ENCODE peak calls at places on chromosomes 12 and 14, in ten cellular contexts. K is transverse colon, Y is stomach, V is GM12891, R is H54, F is K562, N is A549, D is esophagus muscularis mucosa, J is thyroid gland, S is ovary. I is an unnamed sample.

GRCh38 chr14:21020977-21021545 is 3.8 kb downstream of the NDRG2 start:
- DNase-seq in K (no peak), Y (no peak), V (no peak), R (no peak), F (no peak), N (no peak), D (no peak), J (no peak), S (no peak), I (no peak)

GRCh38 chr12:119578112-119578511 is 15.5 kb upstream of the TMEM233 start:
- DNase-seq in K (no peak), Y (no peak), V (no peak), R (no peak), F (no peak), N (no peak), D (no peak), J (no peak), S (no peak), I (no peak)

GRCh38 chr12:76020281-76020680 is 11.3 kb downstream of the PHLDA1 start:
- DNase-seq in K (peak), Y (peak), V (no peak), R (no peak), F (no peak), N (peak), D (no peak), J (peak), S (no peak), I (no peak)

GRCh38 chr12:7907009-7907408 is 29.0 kb downstream of the SLC2A3 start:
- DNase-seq in K (peak), Y (peak), V (no peak), R (peak), F (peak), N (peak), D (no peak), J (no peak), S (no peak), I (peak)

GRCh38 chr12:52126605-52127578 is 47.4 kb downstream of the SMIM41 start:
- DNase-seq in K (no peak), Y (peak), V (no peak), R (no peak), F (no peak), N (peak), D (peak), J (no peak), S (peak), I (no peak)

GRCh38 chr12:65532744-65533143 is 254.3 kb downstream of the MSRB3 start:
- DNase-seq in K (no peak), Y (no peak), V (no peak), R (peak), F (no peak), N (no peak), D (no peak), J (no peak), S (no peak), I (no peak)

GRCh38 chr14:105880616-105881015 is 354.2 kb downstream of the TMEM121 start:
- DNase-seq in K (no peak), Y (peak), V (no peak), R (no peak), F (no peak), N (no peak), D (no peak), J (no peak), S (peak), I (no peak)

GRCh38 chr14:73888971-73889370 is 2.3 kb downstream of the ZNF410 start:
- DNase-seq in K (no peak), Y (no peak), V (no peak), R (no peak), F (no peak), N (no peak), D (no peak), J (no peak), S (no peak), I (no peak)

GRCh38 chr14:89407856-89408255 is 9.2 kb downstream of the FOXN3 start:
- DNase-seq in K (no peak), Y (no peak), V (no peak), R (no peak), F (no peak), N (no peak), D (no peak), J (no peak), S (no peak), I (no peak)

GRCh38 chr14:74905595-74906142 is 17.4 kb downstream of the RPS6KL1 start:
- DNase-seq in K (peak), Y (peak), V (peak), R (peak), F (peak), N (peak), D (no peak), J (peak), S (peak), I (peak)

GRCh38 chr14:41605550-41606248 is 977 bp upstream of the LRFN5 start:
- DNase-seq in K (no peak), Y (no peak), V (no peak), R (no peak), F (no peak), N (no peak), D (no peak), J (peak), S (peak), I (no peak)

GRCh38 chr14:76581592-76581991 is 179.7 kb upstream of the VASH1 start:
- DNase-seq in K (no peak), Y (no peak), V (no peak), R (no peak), F (no peak), N (no peak), D (no peak), J (no peak), S (no peak), I (no peak)

GRCh38 chr12:92062539-92063493 is 82.8 kb downstream of the BTG1 start:
- DNase-seq in K (no peak), Y (no peak), V (no peak), R (no peak), F (no peak), N (no peak), D (no peak), J (no peak), S (no peak), I (peak)

GRCh38 chr12:6351622-6352021 is 9.7 kb upstream of the TNFRSF1A start:
- DNase-seq in K (no peak), Y (no peak), V (no peak), R (no peak), F (no peak), N (no peak), D (no peak), J (no peak), S (no peak), I (no peak)

GRCh38 chr12:5554711-5555110 is 122.8 kb downstream of the NTF3 start:
- DNase-seq in K (no peak), Y (no peak), V (no peak), R (no peak), F (no peak), N (no peak), D (no peak), J (no peak), S (no peak), I (no peak)

GRCh38 chr12:93908846-93909592 is 231.8 kb downstream of the CRADD start:
- DNase-seq in K (peak), Y (no peak), V (no peak), R (no peak), F (no peak), N (no peak), D (no peak), J (no peak), S (no peak), I (no peak)

GRCh38 chr14:79600406-79600805 is 610.9 kb downstream of the DIO2 start:
- DNase-seq in K (no peak), Y (no peak), V (no peak), R (no peak), F (no peak), N (no peak), D (no peak), J (no peak), S (no peak), I (no peak)

GRCh38 chr14:87152701-87153100 is 840.3 kb downstream of the GALC start:
- DNase-seq in K (no peak), Y (no peak), V (no peak), R (no peak), F (no peak), N (no peak), D (no peak), J (no peak), S (no peak), I (no peak)

GRCh38 chr12:6883252-6883651 is 10.1 kb upstream of the SPSB2 start:
- DNase-seq in K (no peak), Y (no peak), V (no peak), R (no peak), F (no peak), N (no peak), D (no peak), J (no peak), S (no peak), I (no peak)

GRCh38 chr12:47408171-47408871 is 297.5 kb downstream of the RPAP3 start:
- DNase-seq in K (peak), Y (no peak), V (no peak), R (no peak), F (no peak), N (peak), D (no peak), J (no peak), S (no peak), I (no peak)

GRCh38 chr12:28974890-28975289 is 174.2 kb upstream of the FAR2 start:
- DNase-seq in K (no peak), Y (no peak), V (no peak), R (no peak), F (no peak), N (no peak), D (no peak), J (no peak), S (no peak), I (no peak)

GRCh38 chr14:99327050-99327449 is 55.1 kb upstream of the BCL11B start:
- DNase-seq in K (no peak), Y (no peak), V (no peak), R (no peak), F (no peak), N (no peak), D (no peak), J (no peak), S (no peak), I (no peak)

GRCh38 chr14:88502740-88503139 is 52.1 kb downstream of the PTPN21 start:
- DNase-seq in K (no peak), Y (no peak), V (no peak), R (no peak), F (no peak), N (no peak), D (no peak), J (no peak), S (no peak), I (no peak)

GRCh38 chr14:101045511-101045910 is 142.0 kb upstream of the RTL1 start:
- DNase-seq in K (no peak), Y (no peak), V (no peak), R (no peak), F (no peak), N (no peak), D (no peak), J (no peak), S (no peak), I (no peak)

GRCh38 chr14:50395448-50395847 is 1.2 kb downstream of the CDKL1 start:
- DNase-seq in K (peak), Y (no peak), V (no peak), R (no peak), F (no peak), N (no peak), D (peak), J (peak), S (peak), I (no peak)

GRCh38 chr14:35289623-35290022 is 2.6 kb upstream of the PSMA6 start:
- DNase-seq in K (no peak), Y (no peak), V (no peak), R (no peak), F (no peak), N (no peak), D (no peak), J (no peak), S (no peak), I (no peak)

GRCh38 chr14:35285168-35285990 is 6.8 kb upstream of the PSMA6 start:
- DNase-seq in K (no peak), Y (no peak), V (peak), R (no peak), F (no peak), N (no peak), D (no peak), J (no peak), S (no peak), I (no peak)

GRCh38 chr14:35287481-35288013 is 4.6 kb upstream of the PSMA6 start:
- DNase-seq in K (peak), Y (peak), V (no peak), R (no peak), F (no peak), N (no peak), D (no peak), J (no peak), S (no peak), I (peak)

GRCh38 chr14:35286707-35287106 is 5.5 kb upstream of the PSMA6 start:
- DNase-seq in K (no peak), Y (no peak), V (no peak), R (no peak), F (no peak), N (no peak), D (no peak), J (no peak), S (no peak), I (no peak)

GRCh38 chr14:35285991-35286564 is 6.1 kb upstream of the PSMA6 start:
- DNase-seq in K (no peak), Y (no peak), V (no peak), R (no peak), F (no peak), N (no peak), D (no peak), J (no peak), S (no peak), I (no peak)
- TF ChIP-seq POLR2A in K (no peak), Y (no peak), V (peak), R (no peak), F (no peak), N (no peak), D (no peak), J (no peak), S (no peak), I (no peak)

GRCh38 chr12:108589840-108590229 is 8.0 kb downstream of the TMEM119 start:
- DNase-seq in K (no peak), Y (no peak), V (no peak), R (no peak), F (no peak), N (no peak), D (no peak), J (no peak), S (no peak), I (no peak)

GRCh38 chr12:108587826-108588225 is 10.1 kb downstream of the TMEM119 start:
- DNase-seq in K (no peak), Y (no peak), V (no peak), R (no peak), F (no peak), N (no peak), D (no peak), J (no peak), S (no peak), I (no peak)

GRCh38 chr12:108591267-108591980 is 6.5 kb downstream of the TMEM119 start:
- DNase-seq in K (no peak), Y (no peak), V (no peak), R (no peak), F (no peak), N (no peak), D (no peak), J (no peak), S (no peak), I (no peak)

GRCh38 chr12:108586306-108586705 is 11.6 kb downstream of the TMEM119 start:
- DNase-seq in K (no peak), Y (no peak), V (no peak), R (no peak), F (no peak), N (no peak), D (no peak), J (no peak), S (no peak), I (no peak)

DNA sequence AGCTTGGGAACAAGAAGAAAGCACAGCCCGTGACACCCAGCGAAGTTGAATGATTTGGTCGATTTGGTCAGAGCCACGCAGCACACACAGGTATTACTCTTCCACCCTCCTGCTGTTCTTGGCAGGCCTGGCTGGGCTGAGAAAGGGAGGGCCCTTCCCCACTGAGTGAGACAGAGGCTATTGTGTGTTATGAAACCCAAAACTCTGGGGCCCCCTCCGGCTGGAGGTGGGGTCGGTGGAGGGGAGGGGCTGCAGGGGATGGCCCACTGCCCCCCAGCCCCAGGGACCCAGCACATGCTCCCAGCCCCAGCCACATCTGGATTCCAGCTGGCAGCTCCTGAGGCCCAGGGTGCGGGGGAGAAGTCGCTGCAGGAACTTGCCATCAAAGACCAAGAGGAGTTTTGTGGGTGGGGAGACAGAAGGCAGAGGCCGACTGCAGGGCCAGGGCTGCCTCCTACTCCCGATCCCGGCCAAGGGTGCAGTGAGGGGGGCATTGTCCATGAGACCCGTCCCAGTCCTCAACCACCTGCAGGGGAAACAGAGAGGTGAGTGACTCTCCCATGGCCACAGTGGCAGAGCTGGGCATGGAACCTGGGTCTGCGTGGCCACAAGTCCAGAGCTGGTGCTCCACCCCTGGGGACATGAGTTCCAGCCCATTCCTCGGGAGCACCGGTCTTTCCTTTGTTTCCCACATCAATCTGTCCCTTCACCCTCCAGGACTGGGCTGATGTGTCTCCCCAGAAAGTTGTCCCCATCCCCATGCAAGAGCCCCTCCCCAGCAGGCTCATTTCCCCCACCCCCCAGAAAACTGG is 8.7 kb downstream of the TMEM119 start:
- DNase-seq in K (no peak), Y (no peak), V (no peak), R (no peak), F (no peak), N (no peak), D (no peak), J (peak), S (peak), I (no peak)
- TF ChIP-seq POLR2A in K (no peak), Y (no peak), V (no peak), R (no peak), F (no peak), N (no peak), D (no peak), J (no peak), S (no peak), I (no peak)

DNA sequence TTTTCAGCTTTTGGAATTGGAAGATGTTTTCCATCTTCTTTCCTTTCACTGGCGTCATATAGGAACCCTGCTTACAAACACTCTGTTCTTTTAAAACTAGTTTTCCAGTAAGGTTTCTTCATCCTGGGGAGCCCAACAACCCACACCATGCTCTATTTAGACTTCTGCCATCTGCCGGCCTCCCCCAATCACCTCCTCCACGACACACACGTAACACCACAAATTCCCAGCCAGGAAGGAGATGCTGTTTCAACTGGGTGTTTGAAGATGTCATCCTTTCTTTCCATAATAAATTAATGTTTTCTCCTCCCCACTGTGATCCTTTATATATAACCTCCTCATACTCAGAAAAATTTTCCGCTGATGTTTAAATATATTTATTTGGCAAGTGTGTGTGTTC is 231.4 kb upstream of the DDHD1 start:
- DNase-seq in K (no peak), Y (no peak), V (no peak), R (no peak), F (no peak), N (no peak), D (no peak), J (no peak), S (no peak), I (no peak)
- TF ChIP-seq POLR2A in K (no peak), Y (no peak), V (no peak), R (no peak), F (no peak), N (no peak), D (no peak), J (no peak), S (no peak), I (no peak)

GRCh38 chr14:102942069-102942468 is 19.6 kb downstream of the AMN start:
- DNase-seq in K (no peak), Y (no peak), V (no peak), R (no peak), F (no peak), N (no peak), D (no peak), J (no peak), S (no peak), I (no peak)
- TF ChIP-seq POLR2A in K (no peak), Y (no peak), V (no peak), R (no peak), F (no peak), N (no peak), D (no peak), J (no peak), S (no peak), I (no peak)